ENCODE peak calls at places on chromosome 15, in seven cellular contexts. R is thyroid gland, N is transverse colon, F is stomach, W is sigmoid colon, Y is adrenal gland, O is uterus. I is an unnamed sample. For H3K4me1, the result is how much of the 10 kb centered on the place peaks cover.

GRCh38 chr15:88141490-88141889 is 115.0 kb downstream of the NTRK3 start:
- DNase-seq in O (no peak), F (no peak), Y (no peak), W (no peak), R (no peak), N (no peak), I (no peak)

GRCh38 chr15:92968926-92969664 is 69.0 kb downstream of the CHD2 start:
- DNase-seq in W (no peak), F (no peak), N (no peak), O (no peak), R (no peak), Y (no peak), I (no peak)

GRCh38 chr15:85667491-85668424 is 127.0 kb downstream of the KLHL25 start:
- DNase-seq in W (no peak), Y (no peak), R (no peak), O (peak), N (peak), F (no peak), I (no peak)

GRCh38 chr15:40421246-40422157 is 15.9 kb downstream of the IVD start:
- DNase-seq in O (peak), W (peak), N (peak), Y (peak), F (peak), R (peak), I (peak)

GRCh38 chr15:48592929-48593328 is 52.6 kb downstream of the FBN1 start:
- DNase-seq in W (no peak), Y (no peak), O (no peak), R (no peak), F (no peak), N (no peak), I (no peak)

GRCh38 chr15:25734680-25735355 is 128.3 kb downstream of the ATP10A start:
- DNase-seq in N (no peak), R (no peak), O (no peak), F (no peak), Y (peak), W (peak), I (no peak)

GRCh38 chr15:70936326-70936725 is 43.7 kb downstream of the LRRC49 start:
- DNase-seq in O (no peak), W (no peak), R (peak), N (no peak), F (no peak), Y (no peak), I (no peak)

GRCh38 chr15:79136434-79137046 is 46.0 kb upstream of the RASGRF1 start:
- DNase-seq in Y (no peak), R (no peak), W (no peak), F (no peak), O (no peak), N (no peak), I (no peak)

GRCh38 chr15:38072507-38073277 is 138.3 kb downstream of the TMCO5A start:
- DNase-seq in W (peak), Y (peak), F (peak), N (peak), O (peak), R (peak), I (peak)

DNA sequence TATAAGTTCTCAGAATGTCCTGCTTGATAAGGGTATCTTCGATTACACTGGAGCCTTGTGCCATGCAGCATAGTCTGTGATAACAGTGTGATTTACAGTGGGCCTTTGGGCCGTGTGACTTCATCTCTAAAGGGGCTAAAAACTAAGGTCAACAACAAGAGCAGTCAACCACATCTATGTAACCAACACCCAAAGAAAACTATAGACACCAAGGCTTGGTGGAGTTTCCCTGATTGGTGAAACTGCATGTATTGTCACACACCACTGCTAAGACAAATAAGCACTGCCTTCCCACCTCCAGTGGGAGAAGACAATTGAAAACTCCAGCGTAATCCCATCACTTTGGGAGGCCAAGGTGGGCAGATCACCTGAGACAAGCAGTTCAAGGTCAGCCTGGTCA is 753.5 kb downstream of the MCTP2 start:
- DNase-seq in R (no peak), F (no peak), N (no peak), Y (no peak), O (no peak), W (no peak), I (no peak)
- TF ChIP-seq POLR2A in R (no peak), F (no peak), N (no peak), Y (no peak), O (no peak), W (no peak), I (no peak)

GRCh38 chr15:99955532-99955931 is 222.3 kb upstream of the LYSMD4 start:
- DNase-seq in Y (peak), N (no peak), F (no peak), O (no peak), R (no peak), W (peak), I (no peak)

GRCh38 chr15:99958426-99959097 is 225.3 kb upstream of the LYSMD4 start:
- DNase-seq in N (no peak), F (no peak), O (no peak), R (no peak), Y (peak), W (peak), I (no peak)

GRCh38 chr15:99956022-99956775 is 223.0 kb upstream of the LYSMD4 start:
- DNase-seq in O (no peak), F (no peak), W (peak), N (no peak), Y (peak), R (no peak), I (no peak)

GRCh38 chr15:99956820-99957641 is 223.8 kb upstream of the LYSMD4 start:
- DNase-seq in W (peak), F (no peak), Y (peak), R (no peak), O (no peak), N (no peak), I (no peak)

DNA sequence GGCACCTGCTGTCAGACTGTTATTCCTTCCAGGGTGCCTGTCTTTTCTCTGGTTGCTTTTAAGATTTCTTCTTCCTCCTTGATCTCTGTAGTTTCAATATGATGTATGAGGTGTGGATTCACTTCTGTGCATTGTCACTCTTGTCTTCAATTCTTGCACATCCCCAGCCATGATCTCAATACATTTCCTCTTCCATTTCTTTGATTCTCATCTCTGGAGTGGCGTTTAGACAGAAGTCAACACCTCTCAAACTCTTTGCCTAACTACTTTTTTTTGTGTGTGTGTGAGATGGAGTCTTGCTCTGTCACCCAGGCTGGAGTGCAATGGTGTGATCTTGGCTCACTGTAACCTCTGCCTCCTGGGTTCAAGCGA is 224.4 kb upstream of the LYSMD4 start:
- DNase-seq in R (no peak), N (no peak), Y (no peak), W (no peak), F (no peak), O (no peak), I (no peak)
- H3K27ac ChIP-seq in R (no peak), N (no peak), Y (no peak), W (no peak), F (no peak), O (no peak), I (no peak)

GRCh38 chr15:66708389-66708788 is 6.4 kb downstream of the SMAD6 start:
- DNase-seq in R (no peak), N (no peak), O (no peak), W (no peak), Y (no peak), F (no peak), I (no peak)

GRCh38 chr15:66711886-66712285 is 9.8 kb downstream of the SMAD6 start:
- DNase-seq in W (no peak), R (no peak), Y (no peak), O (no peak), N (no peak), F (no peak), I (no peak)

GRCh38 chr15:66707310-66708160 is 5.5 kb downstream of the SMAD6 start:
- DNase-seq in F (peak), Y (no peak), O (peak), R (peak), W (peak), N (peak), I (peak)

GRCh38 chr15:66711260-66711659 is 9.2 kb downstream of the SMAD6 start:
- DNase-seq in F (no peak), Y (no peak), R (no peak), W (no peak), O (no peak), N (no peak), I (no peak)

GRCh38 chr15:66709884-66710283 is 7.8 kb downstream of the SMAD6 start:
- DNase-seq in R (no peak), F (no peak), O (no peak), N (no peak), W (no peak), Y (no peak), I (no peak)
- H3K4me1 ChIP-seq in R (half or more), F (half or more), O (under half), N (under half), W (half or more), Y (under half), I (under half)

GRCh38 chr15:32851619-32852416 is 134.0 kb downstream of the GREM1 start:
- DNase-seq in N (no peak), O (no peak), F (no peak), W (no peak), R (no peak), Y (no peak), I (no peak)
- TF ChIP-seq POLR2A in N (no peak), O (no peak), F (no peak), W (no peak), R (no peak), Y (no peak), I (no peak)

DNA sequence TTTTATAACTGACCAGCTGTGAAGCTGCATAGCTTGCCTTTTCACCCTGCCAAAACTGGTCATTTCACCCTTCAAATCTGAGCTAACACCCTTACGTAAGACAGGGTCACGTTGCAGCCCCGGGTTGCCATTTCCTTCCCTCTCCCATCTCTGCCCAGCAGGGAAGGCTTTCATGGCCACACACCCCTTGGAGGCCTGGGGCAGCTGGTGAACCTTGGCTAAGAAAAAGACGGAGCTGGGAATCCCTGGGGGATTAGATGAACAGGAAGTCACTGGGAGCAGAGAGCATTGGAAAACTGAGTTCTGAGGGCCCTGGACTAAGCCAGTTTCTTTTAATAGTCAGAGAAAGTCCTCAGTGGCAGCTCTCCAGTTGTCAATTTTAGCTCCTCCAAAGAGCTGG is 67.8 kb downstream of the TTC23 start:
- DNase-seq in F (no peak), O (peak), W (peak), N (no peak), Y (peak), R (no peak), I (peak)
- H3K27ac ChIP-seq in F (peak), O (peak), W (peak), N (peak), Y (no peak), R (no peak), I (peak)